ENCODE peak calls at places on chromosomes 12 and 14, in four cellular contexts. E is pancreas, Q is endothelial cell of umbilical vein, O is Caco-2. N is an unnamed sample.

GRCh38 chr14:89214221-89214965 is 202.6 kb downstream of the FOXN3 start:
- DNase-seq in Q (peak; percentile 81), O (no peak), E (peak; percentile 91), N (no peak)

GRCh38 chr12:128951448-128951847 is 98.2 kb downstream of the GLT1D1 start:
- DNase-seq in E (no peak), Q (no peak), O (no peak), N (no peak)

GRCh38 chr12:110776410-110776809 is 33.7 kb upstream of the PPP1CC start:
- DNase-seq in E (no peak), O (no peak), Q (no peak), N (no peak)

GRCh38 chr12:54522213-54522612 is 24.7 kb downstream of the NCKAP1L start:
- DNase-seq in Q (no peak), O (no peak), E (no peak), N (no peak)

GRCh38 chr12:95179011-95179410 is 38.3 kb downstream of the FGD6 start:
- DNase-seq in Q (no peak), E (no peak), O (no peak), N (no peak)

GRCh38 chr14:22231022-22231421 is 358.0 kb downstream of the DAD1 start:
- DNase-seq in O (no peak), E (no peak), Q (no peak), N (no peak)

GRCh38 chr14:93032301-93032929 is 83.3 kb downstream of the ITPK1 start:
- DNase-seq in Q (no peak), E (no peak), O (no peak), N (peak; percentile 69)

GRCh38 chr12:12018454-12018853 is 52.3 kb upstream of the BCL2L14 start:
- DNase-seq in O (peak; percentile 26), Q (no peak), E (no peak), N (peak; percentile 21)

GRCh38 chr12:132286912-132287311 is 42.5 kb downstream of the GALNT9 start:
- DNase-seq in Q (no peak), E (no peak), O (peak; percentile 50), N (no peak)

GRCh38 chr14:57390806-57391562 is 598 bp downstream of the NAA30 start:
- DNase-seq in O (peak; percentile 42), E (peak; percentile 41), Q (peak; percentile 66), N (peak; percentile 20)

GRCh38 chr14:95262511-95262891 is 57.2 kb downstream of the CLMN start:
- DNase-seq in Q (no peak), E (no peak), O (no peak), N (no peak)

GRCh38 chr12:103391103-103391502 is 104.7 kb downstream of the C12orf42 start:
- DNase-seq in O (no peak), Q (no peak), E (no peak), N (no peak)

GRCh38 chr12:121365416-121366062 is 13.3 kb upstream of the ANAPC5 start:
- DNase-seq in O (no peak), Q (no peak), E (no peak), N (peak; percentile 29)

GRCh38 chr14:68841030-68841809 is 48.4 kb upstream of the ZFP36L1 start:
- DNase-seq in Q (peak; percentile 89), E (no peak), O (no peak), N (peak; percentile 40)

GRCh38 chr14:104321151-104322130 is 183.1 kb downstream of the KIF26A start:
- DNase-seq in O (no peak), Q (no peak), E (no peak), N (no peak)

GRCh38 chr12:33588082-33588712 is 148.6 kb upstream of the SYT10 start:
- DNase-seq in E (no peak), O (no peak), Q (no peak), N (peak; percentile 99)

GRCh38 chr12:88298761-88299242 is 156.7 kb downstream of the TMTC3 start:
- DNase-seq in E (no peak), O (no peak), Q (peak; percentile 69), N (peak; percentile 93)

GRCh38 chr12:367972-368371 is 21.1 kb downstream of the KDM5A start:
- DNase-seq in O (no peak), E (no peak), Q (no peak), N (no peak)

GRCh38 chr14:77025744-77026165 is 2.8 kb downstream of the IRF2BPL start:
- DNase-seq in E (no peak), O (no peak), Q (peak; percentile 35), N (no peak)

GRCh38 chr14:64092940-64093339 is 201.2 kb downstream of the ESR2 start:
- DNase-seq in E (no peak), O (no peak), Q (no peak), N (no peak)

GRCh38 chr14:34937442-34937841 is 45.4 kb upstream of the SRP54 start:
- DNase-seq in E (no peak), Q (no peak), O (no peak), N (no peak)

GRCh38 chr14:64800000-64800399 is 79.7 kb downstream of the SPTB start:
- DNase-seq in E (no peak), Q (peak; percentile 38), O (no peak), N (peak; percentile 53)

GRCh38 chr12:71009414-71010142 is 89.0 kb upstream of the PTPRR start:
- DNase-seq in E (no peak), Q (no peak), O (no peak), N (no peak)

GRCh38 chr12:13242926-13243325 is 46.4 kb downstream of the EMP1 start:
- DNase-seq in O (no peak), Q (no peak), E (no peak), N (no peak)

GRCh38 chr14:50397461-50398196 is 948 bp upstream of the CDKL1 start:
- DNase-seq in E (peak; percentile 37), O (no peak), Q (no peak), N (peak; percentile 22)

DNA sequence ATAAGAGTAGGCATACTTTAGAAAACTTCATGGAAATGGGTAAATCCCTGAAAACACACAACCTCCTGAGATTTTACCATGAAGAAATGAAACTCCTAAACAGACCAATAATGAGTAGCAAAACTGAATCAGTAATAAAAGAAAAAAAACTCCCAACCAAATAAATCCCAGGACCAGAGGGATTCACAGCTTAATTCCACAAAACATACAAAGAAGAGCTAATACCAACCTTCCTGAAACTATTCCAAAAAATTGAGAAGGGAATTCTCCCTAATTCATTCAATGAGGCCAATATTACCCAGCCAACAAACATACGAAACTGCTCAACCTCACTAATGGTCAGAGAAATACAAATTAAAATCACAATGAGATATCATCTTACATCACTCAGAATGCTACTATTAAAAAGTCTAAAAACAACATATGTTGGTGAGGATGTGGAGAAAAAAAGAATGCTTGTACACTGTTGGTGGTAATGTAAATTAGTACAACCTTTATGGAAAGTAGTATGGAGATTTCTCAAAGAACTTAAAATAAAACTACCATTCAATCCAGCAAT is 97.3 kb upstream of the ST8SIA1 start:
- DNase-seq in E (no peak), O (no peak), Q (no peak), N (no peak)
- H3K4me3 ChIP-seq in E (no peak overlapping the region), O (no peak overlapping the region), Q (no peak overlapping the region), N (no peak overlapping the region)

GRCh38 chr14:70278281-70278680 is 81.2 kb downstream of the COX16 start:
- DNase-seq in Q (no peak), O (no peak), E (no peak), N (no peak)

GRCh38 chr14:70282666-70283065 is 76.8 kb downstream of the COX16 start:
- DNase-seq in E (no peak), Q (no peak), O (no peak), N (no peak)

GRCh38 chr14:70280931-70281330 is 78.6 kb downstream of the COX16 start:
- DNase-seq in O (no peak), E (no peak), Q (no peak), N (no peak)

GRCh38 chr14:70281938-70282337 is 77.5 kb downstream of the COX16 start:
- DNase-seq in O (no peak), Q (no peak), E (no peak), N (no peak)
- TF ChIP-seq CTCF in O (no peak), Q (no peak), E (no peak), N (no peak)

GRCh38 chr12:56361487-56362129 is 1.0 kb downstream of the APOF start:
- DNase-seq in Q (no peak), O (no peak), E (no peak), N (no peak)
- H3K4me3 ChIP-seq in Q (no peak overlapping the region), O (no peak overlapping the region), E (no peak overlapping the region), N (no peak overlapping the region)

GRCh38 chr12:118160536-118160935 is 24.6 kb downstream of the PEBP1 start:
- DNase-seq in Q (no peak), O (no peak), E (no peak), N (no peak)

GRCh38 chr12:118166946-118167345 is 31.0 kb downstream of the PEBP1 start:
- DNase-seq in E (no peak), Q (no peak), O (no peak), N (no peak)

GRCh38 chr12:118164798-118165486 is 29.0 kb downstream of the PEBP1 start:
- DNase-seq in O (no peak), Q (peak; percentile 53), E (no peak), N (peak; percentile 38)
- TF ChIP-seq CTCF in O (peak; percentile 29), Q (peak; percentile 58), E (no peak), N (peak; percentile 53)

GRCh38 chr12:68451261-68452091 is 119.3 kb upstream of the MDM1 start:
- DNase-seq in Q (peak; percentile 11), E (peak; percentile 15), O (no peak), N (peak; percentile 99)
- H3K4me3 ChIP-seq in Q (no peak overlapping the region), E (no peak overlapping the region), O (no peak overlapping the region), N (peak overlapping the region; percentile 42)

DNA sequence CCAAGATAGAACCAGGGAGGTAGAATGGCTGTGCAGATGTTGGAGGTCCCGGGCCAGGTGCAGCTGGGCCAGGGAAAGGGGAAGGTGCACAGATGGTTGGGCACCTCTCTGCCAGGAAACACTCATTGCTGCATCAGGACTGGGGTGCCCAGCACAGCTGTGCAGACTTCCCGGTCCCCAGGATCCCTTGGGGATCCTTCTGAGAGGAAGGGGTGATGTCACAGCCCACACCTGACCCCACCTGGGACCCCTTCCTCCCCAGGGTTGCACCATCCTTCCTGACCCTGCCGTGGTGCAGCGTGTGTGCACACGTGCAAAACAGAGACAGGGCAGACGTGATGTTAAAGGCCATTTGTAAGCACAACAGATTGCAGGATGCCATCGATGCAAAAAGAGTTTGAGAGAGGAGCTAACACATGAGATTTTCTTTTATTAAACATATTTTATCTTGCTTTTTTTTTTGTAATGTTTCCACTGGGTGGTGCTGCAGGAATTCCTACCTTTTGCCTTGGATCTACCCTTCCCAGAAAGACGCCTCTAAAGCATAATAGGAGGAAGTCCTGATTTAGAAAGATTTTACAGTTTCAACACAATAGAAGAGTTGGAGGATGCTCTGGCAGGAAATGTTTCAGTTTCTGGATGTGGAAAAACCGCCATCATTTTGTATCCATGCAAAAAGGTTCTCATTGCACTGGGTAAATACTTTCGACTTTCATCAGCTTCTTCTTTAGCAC is 14.8 kb downstream of the ELK3 start:
- DNase-seq in Q (peak; percentile 91), O (no peak), E (no peak), N (peak; percentile 70)
- TF ChIP-seq CTCF in Q (peak; percentile 18), O (no peak), E (no peak), N (no peak)

GRCh38 chr14:94110552-94111181 is at the start of gene IFI27:
- DNase-seq in E (no peak), Q (peak; percentile 62), O (no peak), N (peak; percentile 94)
- H3K4me3 ChIP-seq in E (no peak within 1 kb of the TSS), Q (peak within 1 kb of the TSS; percentile 33), O (no peak within 1 kb of the TSS), N (peak within 1 kb of the TSS; percentile 60)

DNA sequence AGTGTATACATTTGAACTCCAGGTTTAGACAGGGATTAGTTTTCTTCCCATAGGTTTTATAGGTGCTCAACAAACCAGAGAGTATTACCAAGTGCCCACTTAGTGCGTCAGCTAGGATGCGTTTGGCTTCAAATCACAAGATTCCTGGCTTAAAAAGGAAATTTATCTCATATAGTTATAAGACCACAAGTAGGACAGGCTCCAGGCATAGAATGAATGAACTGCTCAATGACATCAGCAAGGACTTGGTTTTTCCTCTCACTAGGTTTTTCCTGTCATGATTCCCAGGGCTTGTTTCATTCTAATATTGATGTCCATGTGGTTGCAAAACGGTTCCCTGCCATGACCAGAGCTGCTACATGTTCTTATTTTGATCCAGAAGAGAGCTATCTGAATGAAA is 6.1 kb upstream of the IRAK3 start:
- DNase-seq in Q (no peak), E (no peak), O (no peak), N (peak; percentile 12)
- TF ChIP-seq CTCF in Q (no peak), E (no peak), O (no peak), N (no peak)

N was measured in fibroblast of the aortic adventitia.